ENCODE peak calls at places on chromosomes 2 and 18, in five cellular contexts. One of them, this sample, is unnamed.

GRCh38 chr2:9641641-9642040 is 10.8 kb upstream of the YWHAQ start:
- DNase-seq in left ventricle myocardium inferior: no peak
- DNase-seq in NAMALWA: no peak
- DNase-seq in T-helper 9 cell: no peak
- DNase-seq in stimulated activated CD8-positive, alpha-beta memory T cell treated with anti-CD3 and anti-CD28 coated beads, Interleukin-7, amount 100 ng/mL, for 24 hours: no peak
- DNase-seq in this sample: no peak

GRCh38 chr18:4691836-4692235 is 236.7 kb upstream of the DLGAP1 start:
- DNase-seq in left ventricle myocardium inferior: no peak
- DNase-seq in stimulated activated CD8-positive, alpha-beta memory T cell treated with anti-CD3 and anti-CD28 coated beads, Interleukin-7, amount 100 ng/mL, for 24 hours: no peak
- DNase-seq in NAMALWA: no peak
- DNase-seq in T-helper 9 cell: no peak
- DNase-seq in this sample: no peak

GRCh38 chr2:147789287-147789686 is 55.5 kb upstream of the ACVR2A start:
- DNase-seq in left ventricle myocardium inferior: no peak
- DNase-seq in T-helper 9 cell: no peak
- DNase-seq in NAMALWA: no peak
- DNase-seq in stimulated activated CD8-positive, alpha-beta memory T cell treated with anti-CD3 and anti-CD28 coated beads, Interleukin-7, amount 100 ng/mL, for 24 hours: no peak
- DNase-seq in this sample: no peak

GRCh38 chr18:43590182-43590903 is 313.1 kb upstream of the SYT4 start:
- DNase-seq in T-helper 9 cell: no peak
- DNase-seq in left ventricle myocardium inferior: no peak
- DNase-seq in NAMALWA: no peak
- DNase-seq in stimulated activated CD8-positive, alpha-beta memory T cell treated with anti-CD3 and anti-CD28 coated beads, Interleukin-7, amount 100 ng/mL, for 24 hours: no peak
- DNase-seq in this sample: no peak

GRCh38 chr18:59006461-59007067 is 133.1 kb upstream of the SEC11C start:
- DNase-seq in left ventricle myocardium inferior: no peak
- DNase-seq in NAMALWA: no peak
- DNase-seq in T-helper 9 cell: no peak
- DNase-seq in stimulated activated CD8-positive, alpha-beta memory T cell treated with anti-CD3 and anti-CD28 coated beads, Interleukin-7, amount 100 ng/mL, for 24 hours: no peak
- DNase-seq in this sample: no peak

GRCh38 chr2:45591073-45591472 is 20.0 kb downstream of the SRBD1 start:
- DNase-seq in NAMALWA: no peak
- DNase-seq in stimulated activated CD8-positive, alpha-beta memory T cell treated with anti-CD3 and anti-CD28 coated beads, Interleukin-7, amount 100 ng/mL, for 24 hours: no peak
- DNase-seq in left ventricle myocardium inferior: no peak
- DNase-seq in T-helper 9 cell: no peak
- DNase-seq in this sample: no peak

GRCh38 chr2:200453142-200453852 is 56.6 kb downstream of the KCTD18 start:
- DNase-seq in T-helper 9 cell: no peak
- DNase-seq in left ventricle myocardium inferior: no peak
- DNase-seq in NAMALWA: no peak
- DNase-seq in stimulated activated CD8-positive, alpha-beta memory T cell treated with anti-CD3 and anti-CD28 coated beads, Interleukin-7, amount 100 ng/mL, for 24 hours: no peak
- DNase-seq in this sample: no peak

GRCh38 chr2:43078781-43079755 is 147.3 kb downstream of the ZFP36L2 start:
- DNase-seq in left ventricle myocardium inferior: no peak
- DNase-seq in stimulated activated CD8-positive, alpha-beta memory T cell treated with anti-CD3 and anti-CD28 coated beads, Interleukin-7, amount 100 ng/mL, for 24 hours: no peak
- DNase-seq in NAMALWA: no peak
- DNase-seq in T-helper 9 cell: no peak
- DNase-seq in this sample: no peak

GRCh38 chr2:150878347-150878746 is 383.3 kb downstream of the RBM43 start:
- DNase-seq in NAMALWA: no peak
- DNase-seq in stimulated activated CD8-positive, alpha-beta memory T cell treated with anti-CD3 and anti-CD28 coated beads, Interleukin-7, amount 100 ng/mL, for 24 hours: no peak
- DNase-seq in left ventricle myocardium inferior: no peak
- DNase-seq in T-helper 9 cell: no peak
- DNase-seq in this sample: no peak

GRCh38 chr18:80169607-80170006 is 60.5 kb downstream of the ADNP2 start:
- DNase-seq in left ventricle myocardium inferior: no peak
- DNase-seq in T-helper 9 cell: no peak
- DNase-seq in stimulated activated CD8-positive, alpha-beta memory T cell treated with anti-CD3 and anti-CD28 coated beads, Interleukin-7, amount 100 ng/mL, for 24 hours: no peak
- DNase-seq in NAMALWA: no peak
- DNase-seq in this sample: no peak

GRCh38 chr2:221392228-221392881 is 179.7 kb downstream of the EPHA4 start:
- DNase-seq in T-helper 9 cell: no peak
- DNase-seq in NAMALWA: no peak
- DNase-seq in left ventricle myocardium inferior: no peak
- DNase-seq in stimulated activated CD8-positive, alpha-beta memory T cell treated with anti-CD3 and anti-CD28 coated beads, Interleukin-7, amount 100 ng/mL, for 24 hours: no peak
- DNase-seq in this sample: no peak

GRCh38 chr2:234457421-234457820 is 39.5 kb downstream of the ARL4C start:
- DNase-seq in left ventricle myocardium inferior: no peak
- DNase-seq in T-helper 9 cell: no peak
- DNase-seq in NAMALWA: no peak
- DNase-seq in stimulated activated CD8-positive, alpha-beta memory T cell treated with anti-CD3 and anti-CD28 coated beads, Interleukin-7, amount 100 ng/mL, for 24 hours: no peak
- DNase-seq in this sample: no peak

GRCh38 chr18:48391863-48392262 is 17.3 kb downstream of the ZBTB7C start:
- DNase-seq in stimulated activated CD8-positive, alpha-beta memory T cell treated with anti-CD3 and anti-CD28 coated beads, Interleukin-7, amount 100 ng/mL, for 24 hours: no peak
- DNase-seq in NAMALWA: no peak
- DNase-seq in T-helper 9 cell: no peak
- DNase-seq in left ventricle myocardium inferior: peak
- DNase-seq in this sample: no peak

GRCh38 chr18:75548353-75548752 is 120.8 kb upstream of the SMIM21 start:
- DNase-seq in NAMALWA: peak
- DNase-seq in T-helper 9 cell: no peak
- DNase-seq in left ventricle myocardium inferior: no peak
- DNase-seq in stimulated activated CD8-positive, alpha-beta memory T cell treated with anti-CD3 and anti-CD28 coated beads, Interleukin-7, amount 100 ng/mL, for 24 hours: no peak
- DNase-seq in this sample: no peak

GRCh38 chr2:177282101-177282573 is 17.6 kb upstream of the NFE2L2 start:
- DNase-seq in T-helper 9 cell: no peak
- DNase-seq in NAMALWA: no peak
- DNase-seq in left ventricle myocardium inferior: peak
- DNase-seq in stimulated activated CD8-positive, alpha-beta memory T cell treated with anti-CD3 and anti-CD28 coated beads, Interleukin-7, amount 100 ng/mL, for 24 hours: no peak
- DNase-seq in this sample: no peak

GRCh38 chr18:76771132-76771824 is 51.1 kb upstream of the ZNF236 start:
- DNase-seq in NAMALWA: no peak
- DNase-seq in T-helper 9 cell: no peak
- DNase-seq in stimulated activated CD8-positive, alpha-beta memory T cell treated with anti-CD3 and anti-CD28 coated beads, Interleukin-7, amount 100 ng/mL, for 24 hours: no peak
- DNase-seq in left ventricle myocardium inferior: no peak
- DNase-seq in this sample: no peak

GRCh38 chr2:157698430-157698829 is 69.8 kb upstream of the ACVR1C start:
- DNase-seq in NAMALWA: no peak
- DNase-seq in left ventricle myocardium inferior: no peak
- DNase-seq in stimulated activated CD8-positive, alpha-beta memory T cell treated with anti-CD3 and anti-CD28 coated beads, Interleukin-7, amount 100 ng/mL, for 24 hours: no peak
- DNase-seq in T-helper 9 cell: no peak
- DNase-seq in this sample: no peak

GRCh38 chr2:16334366-16334765 is 331.3 kb downstream of the CYRIA start:
- DNase-seq in T-helper 9 cell: no peak
- DNase-seq in left ventricle myocardium inferior: no peak
- DNase-seq in NAMALWA: no peak
- DNase-seq in stimulated activated CD8-positive, alpha-beta memory T cell treated with anti-CD3 and anti-CD28 coated beads, Interleukin-7, amount 100 ng/mL, for 24 hours: no peak
- DNase-seq in this sample: no peak

GRCh38 chr2:241559489-241560180 is 1.1 kb downstream of the BOK start:
- DNase-seq in NAMALWA: no peak
- DNase-seq in T-helper 9 cell: no peak
- DNase-seq in stimulated activated CD8-positive, alpha-beta memory T cell treated with anti-CD3 and anti-CD28 coated beads, Interleukin-7, amount 100 ng/mL, for 24 hours: no peak
- DNase-seq in left ventricle myocardium inferior: no peak
- DNase-seq in this sample: no peak

GRCh38 chr2:204479557-204479956 is 65.7 kb upstream of the PARD3B start:
- DNase-seq in T-helper 9 cell: no peak
- DNase-seq in left ventricle myocardium inferior: no peak
- DNase-seq in stimulated activated CD8-positive, alpha-beta memory T cell treated with anti-CD3 and anti-CD28 coated beads, Interleukin-7, amount 100 ng/mL, for 24 hours: no peak
- DNase-seq in NAMALWA: no peak
- DNase-seq in this sample: no peak

GRCh38 chr2:165114345-165114943 is 89.4 kb downstream of the SCN3A start:
- DNase-seq in stimulated activated CD8-positive, alpha-beta memory T cell treated with anti-CD3 and anti-CD28 coated beads, Interleukin-7, amount 100 ng/mL, for 24 hours: no peak
- DNase-seq in left ventricle myocardium inferior: no peak
- DNase-seq in T-helper 9 cell: no peak
- DNase-seq in NAMALWA: no peak
- DNase-seq in this sample: no peak

GRCh38 chr2:102005989-102006885 is 14.5 kb downstream of the IL1R2 start:
- DNase-seq in left ventricle myocardium inferior: no peak
- DNase-seq in NAMALWA: peak
- DNase-seq in T-helper 9 cell: no peak
- DNase-seq in stimulated activated CD8-positive, alpha-beta memory T cell treated with anti-CD3 and anti-CD28 coated beads, Interleukin-7, amount 100 ng/mL, for 24 hours: no peak
- DNase-seq in this sample: no peak

GRCh38 chr2:71691747-71692455 is 238.5 kb downstream of the DYSF start:
- DNase-seq in T-helper 9 cell: no peak
- DNase-seq in NAMALWA: no peak
- DNase-seq in left ventricle myocardium inferior: no peak
- DNase-seq in stimulated activated CD8-positive, alpha-beta memory T cell treated with anti-CD3 and anti-CD28 coated beads, Interleukin-7, amount 100 ng/mL, for 24 hours: no peak
- DNase-seq in this sample: no peak

GRCh38 chr2:66547113-66547512 is 112.2 kb downstream of the MEIS1 start:
- DNase-seq in stimulated activated CD8-positive, alpha-beta memory T cell treated with anti-CD3 and anti-CD28 coated beads, Interleukin-7, amount 100 ng/mL, for 24 hours: no peak
- DNase-seq in left ventricle myocardium inferior: no peak
- DNase-seq in T-helper 9 cell: no peak
- DNase-seq in NAMALWA: no peak
- DNase-seq in this sample: no peak

GRCh38 chr2:239711911-239712570 is 311.2 kb upstream of the HDAC4 start:
- DNase-seq in T-helper 9 cell: no peak
- DNase-seq in left ventricle myocardium inferior: no peak
- DNase-seq in stimulated activated CD8-positive, alpha-beta memory T cell treated with anti-CD3 and anti-CD28 coated beads, Interleukin-7, amount 100 ng/mL, for 24 hours: no peak
- DNase-seq in NAMALWA: no peak
- DNase-seq in this sample: no peak

GRCh38 chr2:216149741-216150140 is 40.6 kb downstream of the XRCC5 start:
- DNase-seq in T-helper 9 cell: no peak
- DNase-seq in NAMALWA: no peak
- DNase-seq in left ventricle myocardium inferior: no peak
- DNase-seq in stimulated activated CD8-positive, alpha-beta memory T cell treated with anti-CD3 and anti-CD28 coated beads, Interleukin-7, amount 100 ng/mL, for 24 hours: no peak
- DNase-seq in this sample: no peak

GRCh38 chr2:131567891-131568290 is 40.2 kb downstream of the CCDC74A start:
- DNase-seq in stimulated activated CD8-positive, alpha-beta memory T cell treated with anti-CD3 and anti-CD28 coated beads, Interleukin-7, amount 100 ng/mL, for 24 hours: no peak
- DNase-seq in left ventricle myocardium inferior: no peak
- DNase-seq in NAMALWA: no peak
- DNase-seq in T-helper 9 cell: no peak
- DNase-seq in this sample: no peak

GRCh38 chr18:28439870-28440269 is 262.9 kb upstream of the CDH2 start:
- DNase-seq in stimulated activated CD8-positive, alpha-beta memory T cell treated with anti-CD3 and anti-CD28 coated beads, Interleukin-7, amount 100 ng/mL, for 24 hours: no peak
- DNase-seq in NAMALWA: no peak
- DNase-seq in T-helper 9 cell: no peak
- DNase-seq in left ventricle myocardium inferior: no peak
- DNase-seq in this sample: no peak

GRCh38 chr2:118059919-118060478 is 28.3 kb upstream of the INSIG2 start:
- DNase-seq in stimulated activated CD8-positive, alpha-beta memory T cell treated with anti-CD3 and anti-CD28 coated beads, Interleukin-7, amount 100 ng/mL, for 24 hours: no peak
- DNase-seq in NAMALWA: no peak
- DNase-seq in T-helper 9 cell: no peak
- DNase-seq in left ventricle myocardium inferior: no peak
- DNase-seq in this sample: no peak